ENCODE peak calls at places on chromosomes 1 and 21, in four cellular contexts. Z is hepatocyte; Q is body of pancreas; T is CD4-positive, CD25-positive, alpha-beta regulatory T cell. X is an unnamed sample.

GRCh38 chr1:45767035-45767434 is 16.6 kb upstream of the IPP start:
- DNase-seq in Z (no peak), Q (no peak), T (no peak), X (no peak)

GRCh38 chr1:179747611-179748010 is 4.5 kb downstream of the FAM163A start:
- DNase-seq in Z (no peak), Q (no peak), T (no peak), X (no peak)

GRCh38 chr1:80801691-80802090 is 999.0 kb upstream of the ADGRL2 start:
- DNase-seq in Z (no peak), Q (no peak), T (no peak), X (no peak)

GRCh38 chr1:43621386-43621785 is 28.6 kb upstream of the KDM4A start:
- DNase-seq in Z (no peak), Q (no peak), T (no peak), X (no peak)

GRCh38 chr1:171263915-171264314 is 15.6 kb downstream of the FMO1 start:
- DNase-seq in Z (no peak), Q (no peak), T (no peak), X (no peak)

GRCh38 chr1:152167835-152168534 is 9.0 kb upstream of the RPTN start:
- DNase-seq in Z (no peak), Q (peak; percentile 14), T (no peak), X (no peak)

GRCh38 chr1:33562563-33562962 is 90.1 kb downstream of the ZSCAN20 start:
- DNase-seq in Z (no peak), Q (no peak), T (no peak), X (no peak)

GRCh38 chr1:157648317-157648716 is 50.4 kb upstream of the FCRL4 start:
- DNase-seq in Z (no peak), Q (no peak), T (no peak), X (no peak)

GRCh38 chr1:156489166-156489934 is 11.2 kb downstream of the MEF2D start:
- DNase-seq in Z (peak; percentile 38), Q (peak; percentile 54), T (no peak), X (peak; percentile 55)

GRCh38 chr21:46661211-46661625 is 25.7 kb downstream of the PRMT2 start:
- DNase-seq in Z (peak; percentile 69), Q (peak; percentile 47), T (peak; percentile 41), X (peak; percentile 48)

GRCh38 chr1:14961661-14962267 is 191.8 kb upstream of the TMEM51 start:
- DNase-seq in Z (no peak), Q (no peak), T (no peak), X (no peak)

GRCh38 chr1:51583532-51583931 is 33.4 kb upstream of the OSBPL9 start:
- DNase-seq in Z (no peak), Q (peak; percentile 50), T (no peak), X (no peak)

DNA sequence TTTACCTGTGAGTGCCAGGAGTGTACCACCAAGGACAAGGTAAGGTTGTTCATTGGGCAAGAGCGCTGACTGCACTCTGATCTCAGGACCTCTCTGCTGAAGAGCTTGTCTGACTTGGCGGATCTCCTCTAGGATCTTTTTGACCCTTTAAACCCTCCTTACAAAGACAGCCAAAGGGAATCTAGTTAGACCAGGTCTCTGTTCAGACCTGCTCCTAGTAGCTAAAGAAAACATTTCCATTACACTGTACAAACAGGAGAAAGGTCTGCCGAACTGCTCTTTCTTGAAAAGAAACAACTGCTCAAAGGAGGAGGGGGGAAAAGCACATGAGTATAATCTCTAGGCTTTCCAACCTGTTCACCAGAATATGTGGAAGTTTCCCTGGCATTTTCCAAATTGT is 49.3 kb downstream of the SMYD2 start:
- DNase-seq in Z (no peak), Q (no peak), T (no peak), X (no peak)
- H3K27ac ChIP-seq in Z (no peak overlapping the region), Q (no peak overlapping the region), T (no peak overlapping the region), X (no peak overlapping the region)

DNA sequence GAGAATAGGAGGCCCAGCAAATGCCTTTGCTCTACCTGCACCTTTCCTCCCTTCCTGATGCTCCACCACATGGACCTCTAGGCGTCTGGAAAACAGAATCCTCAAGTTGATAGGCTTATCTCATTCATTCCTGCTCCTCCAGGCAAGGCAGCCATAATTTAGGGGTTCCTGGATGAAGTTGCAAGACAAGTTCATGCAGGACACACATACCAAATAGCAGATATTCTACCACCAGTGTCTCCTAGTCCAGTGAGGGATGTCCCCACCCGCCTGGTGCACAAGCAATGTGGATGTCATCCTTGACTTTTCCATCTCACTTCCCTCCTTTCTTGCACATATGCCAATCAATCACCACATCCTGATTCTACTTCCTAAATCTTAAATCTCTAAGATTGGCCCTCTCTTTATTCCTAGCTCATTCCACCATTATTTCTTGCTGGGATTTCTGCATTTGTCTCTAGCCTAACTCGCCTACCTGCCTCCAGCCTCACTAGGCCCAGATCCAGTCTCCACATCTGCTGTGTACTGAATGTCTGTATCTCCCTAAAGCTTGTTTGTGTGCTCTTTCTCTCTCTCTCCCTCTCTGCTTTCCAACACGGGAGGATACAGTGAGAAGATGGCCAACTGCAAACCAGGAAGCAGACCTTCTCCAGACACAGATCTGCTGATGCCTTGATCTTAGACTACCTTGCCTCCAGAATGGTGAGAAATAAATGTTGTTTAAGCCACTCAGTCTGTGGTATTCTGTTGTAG is 40.5 kb downstream of the CD34 start:
- DNase-seq in Z (no peak), Q (no peak), T (no peak), X (no peak)
- H3K4me1 ChIP-seq in Z (peaks cover 17% of the 10 kb centered on the region), Q (peaks cover 46% of the 10 kb centered on the region), T (peaks cover 70% of the 10 kb centered on the region), X (peaks cover 76% of the 10 kb centered on the region)

GRCh38 chr21:37905291-37905690 is 11.0 kb downstream of the KCNJ6 start:
- DNase-seq in Z (no peak), Q (no peak), T (no peak), X (no peak)

GRCh38 chr21:37907076-37907475 is 9.2 kb downstream of the KCNJ6 start:
- DNase-seq in Z (no peak), Q (no peak), T (no peak), X (no peak)

GRCh38 chr21:37904879-37905278 is 11.4 kb downstream of the KCNJ6 start:
- DNase-seq in Z (no peak), Q (no peak), T (no peak), X (no peak)

GRCh38 chr21:37909936-37910335 is 6.3 kb downstream of the KCNJ6 start:
- DNase-seq in Z (no peak), Q (no peak), T (no peak), X (no peak)

DNA sequence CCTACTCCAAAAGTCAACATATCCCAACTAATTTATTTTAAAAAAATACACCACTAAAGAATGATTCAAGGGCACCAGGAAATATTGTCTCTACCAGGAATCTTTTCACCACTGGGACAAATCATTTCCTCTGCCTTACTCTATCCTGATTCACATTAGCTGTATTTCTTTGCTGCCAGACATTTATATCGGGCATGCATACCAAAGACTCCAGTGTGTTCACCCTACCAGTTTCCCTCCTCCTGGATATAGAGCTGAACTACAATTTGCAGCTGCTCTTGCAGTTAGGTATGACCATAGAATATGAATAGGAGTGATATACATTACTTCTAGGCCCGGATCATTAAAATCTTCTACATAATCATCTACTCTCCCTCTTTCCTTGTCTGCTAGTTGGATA is 7.6 kb downstream of the KCNJ6 start:
- DNase-seq in Z (no peak), Q (no peak), T (no peak), X (no peak)
- H3K27me3 ChIP-seq in Z (peaks cover 26% of the 10 kb centered on the region), Q (no peaks in the 10 kb centered on the region), T (peaks cover 2% of the 10 kb centered on the region), X (peaks cover 4% of the 10 kb centered on the region)

GRCh38 chr1:153612111-153612754 is 704 bp downstream of the S100A16 start:
- DNase-seq in Z (no peak), Q (no peak), T (no peak), X (no peak)
- H3K27ac ChIP-seq in Z (peak overlapping the region; percentile 90), Q (peak overlapping the region; percentile 82), T (no peak overlapping the region), X (no peak overlapping the region)

GRCh38 chr1:234980657-234981396 is 147.8 kb downstream of the TOMM20 start:
- DNase-seq in Z (peak; percentile 66), Q (peak; percentile 89), T (no peak), X (peak; percentile 44)

GRCh38 chr1:234981758-234982157 is 146.9 kb downstream of the TOMM20 start:
- DNase-seq in Z (no peak), Q (no peak), T (no peak), X (no peak)

GRCh38 chr1:234985531-234986294 is 142.9 kb downstream of the TOMM20 start:
- DNase-seq in Z (no peak), Q (no peak), T (no peak), X (no peak)

GRCh38 chr1:234985007-234985370 is 143.6 kb downstream of the TOMM20 start:
- DNase-seq in Z (no peak), Q (no peak), T (no peak), X (no peak)

GRCh38 chr1:234983554-234983911 is 145.1 kb downstream of the TOMM20 start:
- DNase-seq in Z (no peak), Q (no peak), T (no peak), X (no peak)
- H3K4me1 ChIP-seq in Z (peaks cover 52% of the 10 kb centered on the region), Q (peaks cover 65% of the 10 kb centered on the region), T (peaks cover 53% of the 10 kb centered on the region), X (peaks cover 37% of the 10 kb centered on the region)

DNA sequence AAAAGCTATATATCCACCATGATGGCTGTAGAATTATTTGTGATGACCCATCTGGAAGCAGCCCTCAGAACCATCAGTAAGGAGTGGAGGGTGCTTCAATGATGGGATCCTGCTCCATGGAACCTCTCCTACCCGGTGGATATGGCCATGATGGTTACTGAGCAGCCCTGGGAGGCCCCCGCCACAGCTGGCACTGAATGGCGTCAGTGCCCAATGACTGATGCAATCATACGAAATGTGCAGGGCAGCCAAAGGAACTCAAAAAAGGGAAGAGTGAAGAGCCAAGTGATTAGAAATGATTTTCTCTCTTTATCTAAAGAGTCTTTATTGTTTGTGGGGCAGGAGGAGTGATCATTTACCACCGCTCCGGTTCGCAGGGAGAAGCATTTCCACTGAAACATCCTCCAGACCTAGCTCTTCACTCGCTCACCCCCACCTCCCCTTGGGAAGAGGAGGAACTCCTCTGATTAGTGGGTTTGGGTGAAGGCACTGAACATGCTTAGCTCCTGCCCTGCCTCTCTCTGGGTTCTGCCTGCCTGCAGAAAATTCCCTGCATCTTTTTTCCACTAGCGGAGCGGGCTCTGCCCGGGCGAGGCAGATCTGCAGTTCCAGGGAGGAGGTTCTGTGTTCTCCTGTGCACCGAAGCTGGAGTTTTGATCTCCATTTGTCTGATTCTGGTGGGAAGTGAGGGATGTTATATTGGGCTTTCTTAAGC is 260.3 kb downstream of the GRIK3 start:
- DNase-seq in Z (no peak), Q (no peak), T (no peak), X (no peak)
- H3K27me3 ChIP-seq in Z (peaks cover 69% of the 10 kb centered on the region), Q (peaks cover 3% of the 10 kb centered on the region), T (peaks cover 5% of the 10 kb centered on the region), X (no peaks in the 10 kb centered on the region)

DNA sequence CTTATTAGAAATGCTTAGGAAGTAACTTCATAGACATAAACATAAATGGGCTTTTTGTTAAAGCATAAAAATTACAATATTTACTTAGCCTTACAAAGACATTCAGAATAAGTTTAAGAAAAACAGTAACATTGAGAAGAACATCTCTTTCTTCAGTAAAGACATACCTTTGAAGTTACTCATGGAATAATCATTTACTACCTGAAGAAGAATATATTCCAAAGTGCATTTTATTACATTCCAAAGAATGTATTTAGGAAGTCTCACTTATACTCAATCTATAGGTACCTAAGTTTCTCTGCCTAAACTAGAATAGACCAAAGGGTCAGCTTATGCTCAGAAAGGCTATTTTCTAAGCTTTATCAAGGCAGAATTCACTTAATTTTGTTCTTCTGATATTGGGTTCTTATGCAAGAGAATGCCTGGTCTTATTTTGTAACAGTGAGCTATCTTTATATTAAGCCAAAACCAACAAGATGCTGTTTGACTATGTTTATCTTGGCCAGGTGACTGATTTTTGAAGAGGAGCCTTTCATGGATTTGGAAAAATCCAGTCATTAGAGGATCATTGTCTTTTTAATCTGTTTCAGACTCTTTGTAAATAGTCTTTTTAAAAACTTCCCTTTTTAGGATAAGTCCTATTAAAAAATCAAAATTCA is 110.1 kb downstream of the OLFML2B start:
- DNase-seq in Z (no peak), Q (no peak), T (no peak), X (no peak)
- H3K27ac ChIP-seq in Z (no peak overlapping the region), Q (no peak overlapping the region), T (no peak overlapping the region), X (no peak overlapping the region)

X was measured in CD8-positive, alpha-beta memory T cell.